ENCODE peak calls at places on chromosomes 16 and 17, in ten cellular contexts. J is SK-MEL-5; M is BJ; A is HS-5; T is naive thymus-derived CD8-positive, alpha-beta T cell; Z is upper lobe of right lung; B is right atrium auricular region; R is activated CD8-positive, alpha-beta memory T cell treated with anti-CD3 and anti-CD28 coated beads, Interleukin-2, amount 10 ng/mL, durations not matched to agents 7 days and 5 days; F is H1; L is GM23248. K is an unnamed sample.

GRCh38 chr16:87086156-87086555 is 231.0 kb downstream of the C16orf95 start:
- DNase-seq in J (no peak), M (peak), A (no peak), T (no peak), Z (no peak), B (no peak), R (no peak), F (no peak), L (peak), K (no peak)

GRCh38 chr17:8137645-8138342 is 13.9 kb upstream of the HES7 start:
- DNase-seq in J (no peak), M (no peak), A (no peak), T (no peak), Z (no peak), B (no peak), R (no peak), F (no peak), L (no peak), K (no peak)

GRCh38 chr17:81665205-81666091 is 957 bp downstream of the OXLD1 start:
- DNase-seq in J (peak), M (no peak), A (no peak), T (no peak), Z (peak), B (no peak), R (peak), F (no peak), L (peak), K (no peak)

GRCh38 chr17:40362696-40363479 is 1.6 kb downstream of the GJD3 start:
- DNase-seq in J (peak), M (no peak), A (no peak), T (peak), Z (peak), B (no peak), R (peak), F (no peak), L (peak), K (peak)

GRCh38 chr16:81449241-81449640 is 4.6 kb downstream of the CMIP start:
- DNase-seq in J (no peak), M (no peak), A (no peak), T (no peak), Z (no peak), B (no peak), R (no peak), F (no peak), L (no peak), K (no peak)

GRCh38 chr17:5584383-5584951 is at the start of gene NLRP1:
- DNase-seq in J (peak), M (peak), A (peak), T (peak), Z (peak), B (peak), R (peak), F (no peak), L (peak), K (peak)

GRCh38 chr16:13307255-13307654 is 405.9 kb downstream of the SHISA9 start:
- DNase-seq in J (no peak), M (peak), A (peak), T (no peak), Z (no peak), B (no peak), R (no peak), F (no peak), L (peak), K (no peak)

GRCh38 chr17:81508639-81509047 is 4.0 kb downstream of the ACTG1 start:
- DNase-seq in J (peak), M (no peak), A (peak), T (no peak), Z (no peak), B (no peak), R (no peak), F (no peak), L (peak), K (no peak)

GRCh38 chr17:31068291-31068690 is 26.5 kb upstream of the NF1 start:
- DNase-seq in J (peak), M (no peak), A (no peak), T (no peak), Z (no peak), B (no peak), R (peak), F (no peak), L (peak), K (peak)

GRCh38 chr17:329794-330420 is 22.7 kb downstream of the RPH3AL start:
- DNase-seq in J (no peak), M (no peak), A (no peak), T (no peak), Z (peak), B (no peak), R (no peak), F (no peak), L (no peak), K (no peak)

GRCh38 chr16:79191933-79192332 is 408.6 kb downstream of the MAF start:
- DNase-seq in J (no peak), M (no peak), A (no peak), T (no peak), Z (no peak), B (no peak), R (no peak), F (no peak), L (no peak), K (no peak)

GRCh38 chr17:80853076-80853475 is 138.6 kb upstream of the CHMP6 start:
- DNase-seq in J (no peak), M (no peak), A (no peak), T (no peak), Z (peak), B (no peak), R (no peak), F (no peak), L (no peak), K (no peak)

GRCh38 chr17:61157246-61157887 is 242.3 kb upstream of the TBX2 start:
- DNase-seq in J (peak), M (no peak), A (no peak), T (no peak), Z (no peak), B (no peak), R (no peak), F (no peak), L (peak), K (no peak)

GRCh38 chr16:78641463-78641862 is 542.0 kb downstream of the WWOX start:
- DNase-seq in J (no peak), M (no peak), A (no peak), T (no peak), Z (no peak), B (no peak), R (no peak), F (no peak), L (no peak), K (no peak)

GRCh38 chr17:8189041-8189710 is 804 bp downstream of the BORCS6 start:
- DNase-seq in J (no peak), M (no peak), A (no peak), T (no peak), Z (peak), B (no peak), R (peak), F (no peak), L (peak), K (no peak)

GRCh38 chr16:30351586-30352419 is 3.3 kb downstream of the CD2BP2 start:
- DNase-seq in J (no peak), M (no peak), A (peak), T (no peak), Z (peak), B (peak), R (no peak), F (no peak), L (peak), K (no peak)

GRCh38 chr17:72342061-72342460 is 221.2 kb downstream of the SOX9 start:
- DNase-seq in J (peak), M (no peak), A (no peak), T (no peak), Z (no peak), B (no peak), R (no peak), F (no peak), L (no peak), K (no peak)

GRCh38 chr17:73957564-73957963 is 245.9 kb upstream of the RPL38 start:
- DNase-seq in J (no peak), M (no peak), A (no peak), T (no peak), Z (no peak), B (no peak), R (no peak), F (no peak), L (no peak), K (no peak)

GRCh38 chr17:3626831-3627565 is 9.1 kb downstream of the SHPK start:
- DNase-seq in J (no peak), M (no peak), A (no peak), T (no peak), Z (no peak), B (no peak), R (no peak), F (no peak), L (peak), K (no peak)

GRCh38 chr16:69367980-69368379 is 16.4 kb upstream of the TMED6 start:
- DNase-seq in J (no peak), M (no peak), A (no peak), T (no peak), Z (no peak), B (no peak), R (no peak), F (no peak), L (peak), K (no peak)

GRCh38 chr17:27654654-27655524 is 23.9 kb downstream of the LGALS9 start:
- DNase-seq in J (peak), M (no peak), A (peak), T (peak), Z (peak), B (peak), R (peak), F (peak), L (peak), K (peak)

GRCh38 chr17:82065193-82065637 is 389 bp downstream of the DUS1L start:
- DNase-seq in J (no peak), M (no peak), A (no peak), T (peak), Z (no peak), B (no peak), R (no peak), F (no peak), L (peak), K (no peak)

GRCh38 chr16:17345043-17345442 is 125.7 kb downstream of the XYLT1 start:
- DNase-seq in J (no peak), M (no peak), A (no peak), T (no peak), Z (no peak), B (peak), R (no peak), F (no peak), L (peak), K (no peak)

GRCh38 chr17:65455972-65456343 is 105.5 kb downstream of the AXIN2 start:
- DNase-seq in J (peak), M (no peak), A (no peak), T (no peak), Z (no peak), B (no peak), R (no peak), F (peak), L (no peak), K (no peak)

GRCh38 chr17:74992223-74992622 is 4.8 kb downstream of the CDR2L start:
- DNase-seq in J (no peak), M (no peak), A (no peak), T (no peak), Z (no peak), B (no peak), R (no peak), F (no peak), L (no peak), K (no peak)

GRCh38 chr16:12323007-12323699 is 346.6 kb downstream of the SNX29 start:
- DNase-seq in J (peak), M (no peak), A (no peak), T (no peak), Z (no peak), B (no peak), R (peak), F (no peak), L (peak), K (no peak)

GRCh38 chr17:51572115-51572514 is 311.8 kb downstream of the UTP18 start:
- DNase-seq in J (no peak), M (no peak), A (no peak), T (no peak), Z (no peak), B (no peak), R (no peak), F (no peak), L (peak), K (no peak)

GRCh38 chr17:57567278-57567677 is 177.8 kb downstream of the CCDC182 start:
- DNase-seq in J (no peak), M (no peak), A (no peak), T (no peak), Z (no peak), B (no peak), R (no peak), F (no peak), L (no peak), K (no peak)

GRCh38 chr17:76383645-76384221 is 676 bp upstream of the SPHK1 start:
- DNase-seq in J (no peak), M (no peak), A (peak), T (no peak), Z (peak), B (no peak), R (peak), F (no peak), L (peak), K (no peak)

K was measured in GM18507.